ENCODE peak calls at places on chromosomes 4 and X, in nine cellular contexts. One of them, this sample, is unnamed.
A peak's percentile ranks its signal among the peaks of the same experiment; 100 is the strongest.

GRCh38 chr4:10998826-10999225 is 314.3 kb upstream of the CLNK start:
- DNase-seq in BJ: no peak
- DNase-seq in upper lobe of right lung: no peak
- DNase-seq in heart left ventricle: no peak
- DNase-seq in adipocyte: no peak
- DNase-seq in tibial nerve: no peak
- DNase-seq in brain microvascular endothelial cell: peak; percentile 52
- DNase-seq in sigmoid colon: no peak
- DNase-seq in WERI-Rb-1: no peak
- DNase-seq in this sample: no peak

GRCh38 chrX:7028246-7028645 is 119.3 kb upstream of the STS start:
- DNase-seq in sigmoid colon: no peak
- DNase-seq in heart left ventricle: peak; percentile 28
- DNase-seq in BJ: no peak
- DNase-seq in tibial nerve: no peak
- DNase-seq in brain microvascular endothelial cell: no peak
- DNase-seq in adipocyte: no peak
- DNase-seq in WERI-Rb-1: no peak
- DNase-seq in upper lobe of right lung: no peak
- DNase-seq in this sample: no peak

GRCh38 chr4:147924604-147925412 is 192.9 kb downstream of the ARHGAP10 start:
- DNase-seq in brain microvascular endothelial cell: peak; percentile 22
- DNase-seq in heart left ventricle: no peak
- DNase-seq in tibial nerve: no peak
- DNase-seq in adipocyte: peak; percentile 48
- DNase-seq in sigmoid colon: no peak
- DNase-seq in BJ: no peak
- DNase-seq in WERI-Rb-1: peak; percentile 60
- DNase-seq in upper lobe of right lung: no peak
- DNase-seq in this sample: peak; percentile 74

GRCh38 chr4:4417886-4418285 is 31.0 kb downstream of the NSG1 start:
- DNase-seq in upper lobe of right lung: peak; percentile 33
- DNase-seq in brain microvascular endothelial cell: no peak
- DNase-seq in tibial nerve: no peak
- DNase-seq in WERI-Rb-1: no peak
- DNase-seq in heart left ventricle: peak; percentile 6
- DNase-seq in sigmoid colon: peak; percentile 59
- DNase-seq in adipocyte: no peak
- DNase-seq in BJ: no peak
- DNase-seq in this sample: no peak

GRCh38 chrX:54208531-54208930 is 25.5 kb upstream of the FAM120C start:
- DNase-seq in brain microvascular endothelial cell: peak; percentile 70
- DNase-seq in adipocyte: peak; percentile 32
- DNase-seq in upper lobe of right lung: no peak
- DNase-seq in tibial nerve: no peak
- DNase-seq in heart left ventricle: no peak
- DNase-seq in BJ: no peak
- DNase-seq in WERI-Rb-1: no peak
- DNase-seq in sigmoid colon: no peak
- DNase-seq in this sample: no peak

GRCh38 chr4:81030617-81031388 is at the start of gene BMP3:
- DNase-seq in upper lobe of right lung: peak; percentile 83
- DNase-seq in adipocyte: peak; percentile 69
- DNase-seq in WERI-Rb-1: peak; percentile 54
- DNase-seq in sigmoid colon: peak; percentile 86
- DNase-seq in brain microvascular endothelial cell: no peak
- DNase-seq in heart left ventricle: no peak
- DNase-seq in BJ: no peak
- DNase-seq in tibial nerve: peak; percentile 15
- DNase-seq in this sample: peak; percentile 66

GRCh38 chrX:53284684-53285447 is 3.5 kb upstream of the IQSEC2 start:
- DNase-seq in adipocyte: peak; percentile 75
- DNase-seq in WERI-Rb-1: peak; percentile 66
- DNase-seq in sigmoid colon: peak; percentile 83
- DNase-seq in heart left ventricle: peak; percentile 74
- DNase-seq in tibial nerve: peak; percentile 38
- DNase-seq in upper lobe of right lung: peak; percentile 74
- DNase-seq in BJ: no peak
- DNase-seq in brain microvascular endothelial cell: peak; percentile 30
- DNase-seq in this sample: peak; percentile 88

GRCh38 chr4:7999695-8000094 is 60.0 kb upstream of the AFAP1 start:
- DNase-seq in BJ: no peak
- DNase-seq in brain microvascular endothelial cell: no peak
- DNase-seq in upper lobe of right lung: no peak
- DNase-seq in adipocyte: no peak
- DNase-seq in tibial nerve: no peak
- DNase-seq in heart left ventricle: no peak
- DNase-seq in WERI-Rb-1: no peak
- DNase-seq in sigmoid colon: no peak
- DNase-seq in this sample: no peak

GRCh38 chr4:112031712-112032328 is 113.4 kb upstream of the FAM241A start:
- DNase-seq in heart left ventricle: no peak
- DNase-seq in tibial nerve: peak; percentile 40
- DNase-seq in brain microvascular endothelial cell: peak; percentile 32
- DNase-seq in BJ: no peak
- DNase-seq in upper lobe of right lung: no peak
- DNase-seq in adipocyte: peak; percentile 81
- DNase-seq in sigmoid colon: no peak
- DNase-seq in WERI-Rb-1: peak; percentile 46
- DNase-seq in this sample: peak; percentile 41

DNA sequence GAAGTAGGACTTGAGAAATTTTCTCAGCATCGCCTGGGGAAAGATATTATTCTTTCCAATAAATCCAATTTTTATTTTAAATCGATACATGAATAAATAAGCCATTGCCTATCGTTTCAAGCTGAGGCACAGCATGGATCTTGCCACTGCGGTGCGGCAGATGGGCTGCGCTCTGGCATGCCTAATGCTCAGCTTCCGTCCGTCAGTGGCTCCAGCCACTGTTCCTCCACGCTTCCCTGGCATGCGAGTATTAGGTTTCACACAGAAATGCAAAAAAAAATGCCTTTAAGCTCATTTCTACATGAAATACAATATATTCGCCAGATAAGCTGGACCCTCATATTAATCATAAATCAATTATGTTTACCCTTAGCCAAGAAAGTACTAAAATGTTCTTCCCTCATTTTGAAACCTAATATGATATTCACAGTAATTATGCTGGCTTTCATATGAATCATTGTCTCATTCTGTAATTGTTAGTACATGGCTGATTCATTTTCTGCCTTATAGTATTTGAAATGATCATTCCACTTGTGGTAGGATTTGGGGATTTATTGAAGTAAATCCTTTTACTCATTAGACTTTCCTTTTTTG is 115.5 kb upstream of the FAM241A start:
- DNase-seq in sigmoid colon: no peak
- DNase-seq in tibial nerve: no peak
- DNase-seq in upper lobe of right lung: no peak
- DNase-seq in WERI-Rb-1: peak; percentile 46
- DNase-seq in brain microvascular endothelial cell: no peak
- DNase-seq in heart left ventricle: no peak
- DNase-seq in adipocyte: peak; percentile 43
- DNase-seq in BJ: no peak
- DNase-seq in this sample: no peak
- H3K4me3 ChIP-seq in sigmoid colon: no peak overlapping the region
- H3K4me3 ChIP-seq in tibial nerve: no peak overlapping the region
- H3K4me3 ChIP-seq in upper lobe of right lung: no peak overlapping the region
- H3K4me3 ChIP-seq in WERI-Rb-1: no peak overlapping the region
- H3K4me3 ChIP-seq in brain microvascular endothelial cell: no peak overlapping the region
- H3K4me3 ChIP-seq in heart left ventricle: no peak overlapping the region
- H3K4me3 ChIP-seq in adipocyte: no peak overlapping the region
- H3K4me3 ChIP-seq in BJ: no peak overlapping the region
- H3K4me3 ChIP-seq in this sample: no peak overlapping the region

GRCh38 chr4:121817701-121818100 is 6.0 kb downstream of the CCNA2 start:
- DNase-seq in WERI-Rb-1: no peak
- DNase-seq in BJ: no peak
- DNase-seq in adipocyte: no peak
- DNase-seq in tibial nerve: no peak
- DNase-seq in heart left ventricle: no peak
- DNase-seq in upper lobe of right lung: no peak
- DNase-seq in brain microvascular endothelial cell: no peak
- DNase-seq in sigmoid colon: no peak
- DNase-seq in this sample: no peak

GRCh38 chr4:121817006-121817405 is 6.7 kb downstream of the CCNA2 start:
- DNase-seq in tibial nerve: no peak
- DNase-seq in adipocyte: no peak
- DNase-seq in brain microvascular endothelial cell: no peak
- DNase-seq in heart left ventricle: no peak
- DNase-seq in BJ: no peak
- DNase-seq in sigmoid colon: no peak
- DNase-seq in upper lobe of right lung: no peak
- DNase-seq in WERI-Rb-1: no peak
- DNase-seq in this sample: no peak

GRCh38 chr4:121819216-121819980 is 4.3 kb downstream of the CCNA2 start:
- DNase-seq in tibial nerve: no peak
- DNase-seq in WERI-Rb-1: no peak
- DNase-seq in BJ: no peak
- DNase-seq in brain microvascular endothelial cell: no peak
- DNase-seq in adipocyte: no peak
- DNase-seq in sigmoid colon: no peak
- DNase-seq in heart left ventricle: no peak
- DNase-seq in upper lobe of right lung: no peak
- DNase-seq in this sample: no peak

GRCh38 chr4:121814756-121815155 is 8.9 kb downstream of the CCNA2 start:
- DNase-seq in sigmoid colon: no peak
- DNase-seq in tibial nerve: no peak
- DNase-seq in upper lobe of right lung: no peak
- DNase-seq in WERI-Rb-1: no peak
- DNase-seq in BJ: no peak
- DNase-seq in heart left ventricle: no peak
- DNase-seq in adipocyte: peak; percentile 20
- DNase-seq in brain microvascular endothelial cell: no peak
- DNase-seq in this sample: no peak

DNA sequence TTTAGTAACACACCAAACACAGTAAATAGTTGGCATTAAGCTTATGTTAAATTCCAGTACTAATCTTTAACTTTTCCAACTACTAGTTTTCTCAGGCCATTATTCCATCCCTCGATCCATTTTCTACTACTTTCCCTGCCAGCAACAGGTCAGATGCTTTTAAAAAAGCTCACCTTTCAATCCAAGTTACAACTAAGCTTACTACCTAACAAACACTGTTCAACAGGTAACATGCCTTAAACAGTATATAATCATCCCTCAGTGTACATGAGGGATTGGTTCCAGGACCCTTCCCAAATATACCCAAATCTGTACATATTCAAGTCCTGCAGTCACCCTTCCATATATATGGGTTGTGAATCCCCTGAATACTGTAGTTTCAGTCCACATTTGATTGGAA is 5.5 kb downstream of the CCNA2 start:
- DNase-seq in WERI-Rb-1: no peak
- DNase-seq in brain microvascular endothelial cell: no peak
- DNase-seq in adipocyte: no peak
- DNase-seq in heart left ventricle: no peak
- DNase-seq in upper lobe of right lung: no peak
- DNase-seq in sigmoid colon: no peak
- DNase-seq in tibial nerve: no peak
- DNase-seq in BJ: no peak
- DNase-seq in this sample: no peak
- H3K36me3 ChIP-seq in WERI-Rb-1: peaks cover 92% of the 10 kb centered on the region
- H3K36me3 ChIP-seq in brain microvascular endothelial cell: peaks cover 18% of the 10 kb centered on the region
- H3K36me3 ChIP-seq in adipocyte: peaks cover 53% of the 10 kb centered on the region
- H3K36me3 ChIP-seq in heart left ventricle: peaks cover 71% of the 10 kb centered on the region
- H3K36me3 ChIP-seq in upper lobe of right lung: peaks cover 54% of the 10 kb centered on the region
- H3K36me3 ChIP-seq in sigmoid colon: peaks cover 66% of the 10 kb centered on the region
- H3K36me3 ChIP-seq in tibial nerve: no peaks in the 10 kb centered on the region
- H3K36me3 ChIP-seq in BJ: peaks cover 3% of the 10 kb centered on the region
- H3K36me3 ChIP-seq in this sample: peaks cover 38% of the 10 kb centered on the region

GRCh38 chr4:185016946-185017797 is 1.1 kb upstream of the HELT start:
- DNase-seq in BJ: no peak
- DNase-seq in WERI-Rb-1: no peak
- DNase-seq in adipocyte: peak; percentile 39
- DNase-seq in upper lobe of right lung: no peak
- DNase-seq in heart left ventricle: no peak
- DNase-seq in brain microvascular endothelial cell: no peak
- DNase-seq in tibial nerve: no peak
- DNase-seq in sigmoid colon: no peak
- DNase-seq in this sample: peak; percentile 79

GRCh38 chr4:185018834-185019450 is 652 bp downstream of the HELT start:
- DNase-seq in tibial nerve: no peak
- DNase-seq in upper lobe of right lung: peak; percentile 73
- DNase-seq in adipocyte: no peak
- DNase-seq in BJ: no peak
- DNase-seq in heart left ventricle: no peak
- DNase-seq in sigmoid colon: no peak
- DNase-seq in WERI-Rb-1: no peak
- DNase-seq in brain microvascular endothelial cell: no peak
- DNase-seq in this sample: peak; percentile 72

GRCh38 chr4:185019451-185020292 is 1.4 kb downstream of the HELT start:
- DNase-seq in upper lobe of right lung: no peak
- DNase-seq in BJ: no peak
- DNase-seq in tibial nerve: no peak
- DNase-seq in WERI-Rb-1: no peak
- DNase-seq in adipocyte: no peak
- DNase-seq in sigmoid colon: no peak
- DNase-seq in brain microvascular endothelial cell: no peak
- DNase-seq in heart left ventricle: no peak
- DNase-seq in this sample: peak; percentile 83

GRCh38 chr4:185016101-185016940 is 2.0 kb upstream of the HELT start:
- DNase-seq in WERI-Rb-1: no peak
- DNase-seq in sigmoid colon: no peak
- DNase-seq in adipocyte: no peak
- DNase-seq in tibial nerve: no peak
- DNase-seq in BJ: no peak
- DNase-seq in heart left ventricle: no peak
- DNase-seq in upper lobe of right lung: no peak
- DNase-seq in brain microvascular endothelial cell: no peak
- DNase-seq in this sample: peak; percentile 64

DNA sequence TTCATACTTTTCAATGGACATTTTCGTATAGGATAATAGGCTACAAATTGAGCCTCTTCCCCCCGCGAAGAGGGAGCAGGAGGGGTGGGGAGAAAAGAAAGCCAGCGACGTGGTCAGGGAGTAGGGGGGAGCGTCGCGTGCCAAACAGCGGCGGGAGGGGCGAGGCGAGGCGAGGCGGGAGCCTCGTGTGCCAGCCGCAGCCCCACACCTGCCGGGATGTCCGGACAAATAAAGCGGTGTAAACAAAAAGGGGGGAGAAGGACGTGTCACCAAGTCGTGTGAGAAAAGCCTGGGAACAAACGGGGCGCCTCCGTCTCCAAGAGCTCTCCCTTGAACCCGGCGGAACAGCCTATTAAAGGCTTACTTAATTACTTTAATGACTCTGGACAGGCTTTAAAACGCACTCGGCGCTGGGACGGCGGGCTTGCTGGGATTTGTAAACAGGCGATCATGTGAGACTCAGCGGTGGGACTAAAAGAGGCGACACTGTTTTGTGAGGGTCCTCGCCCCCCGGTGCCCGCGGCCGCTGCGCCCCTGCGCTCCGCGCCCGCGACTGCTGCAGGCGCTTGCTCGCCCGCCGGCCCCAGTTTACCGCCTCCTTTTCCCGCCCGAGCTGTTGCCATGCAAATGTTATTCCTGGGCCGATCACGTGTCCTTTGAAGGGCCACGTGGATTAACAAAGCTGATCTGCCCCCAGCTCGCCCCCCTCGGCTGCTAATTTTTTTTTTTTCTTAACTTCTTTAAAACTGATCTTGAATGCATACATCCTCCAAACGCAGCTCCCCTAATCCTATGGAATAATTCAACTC is at the start of gene HELT:
- DNase-seq in upper lobe of right lung: no peak
- DNase-seq in heart left ventricle: no peak
- DNase-seq in adipocyte: no peak
- DNase-seq in sigmoid colon: no peak
- DNase-seq in brain microvascular endothelial cell: no peak
- DNase-seq in WERI-Rb-1: peak; percentile 74
- DNase-seq in tibial nerve: no peak
- DNase-seq in BJ: no peak
- DNase-seq in this sample: peak; percentile 79
- H3K4me3 ChIP-seq in upper lobe of right lung: no peak within 1 kb of the TSS
- H3K4me3 ChIP-seq in heart left ventricle: no peak within 1 kb of the TSS
- H3K4me3 ChIP-seq in adipocyte: no peak within 1 kb of the TSS
- H3K4me3 ChIP-seq in sigmoid colon: no peak within 1 kb of the TSS
- H3K4me3 ChIP-seq in brain microvascular endothelial cell: no peak within 1 kb of the TSS
- H3K4me3 ChIP-seq in WERI-Rb-1: peak within 1 kb of the TSS; percentile 42
- H3K4me3 ChIP-seq in tibial nerve: no peak within 1 kb of the TSS
- H3K4me3 ChIP-seq in BJ: no peak within 1 kb of the TSS
- H3K4me3 ChIP-seq in this sample: peak within 1 kb of the TSS; percentile 26

DNA sequence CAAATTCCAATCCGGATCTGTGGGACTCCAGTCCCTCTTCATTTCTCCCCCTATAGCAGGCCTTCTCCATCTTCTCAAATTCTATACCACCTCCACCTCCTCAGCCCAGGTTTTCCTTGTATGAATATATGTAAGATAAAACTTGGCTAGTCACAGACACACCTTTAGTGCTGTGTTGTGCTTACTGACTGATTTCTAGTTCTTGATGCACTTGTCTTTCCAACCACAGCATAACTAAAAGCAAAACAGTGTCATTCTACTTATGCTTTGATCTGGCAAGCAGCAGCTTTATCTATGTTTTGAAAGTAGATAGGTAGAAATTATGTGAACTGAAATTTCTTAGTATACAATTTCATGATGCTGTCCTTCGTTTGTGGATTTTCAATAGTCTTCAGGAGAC is 47.5 kb downstream of the CCNI start:
- DNase-seq in adipocyte: no peak
- DNase-seq in sigmoid colon: no peak
- DNase-seq in brain microvascular endothelial cell: no peak
- DNase-seq in heart left ventricle: no peak
- DNase-seq in upper lobe of right lung: no peak
- DNase-seq in tibial nerve: no peak
- DNase-seq in BJ: no peak
- DNase-seq in WERI-Rb-1: no peak
- DNase-seq in this sample: no peak
- H3K36me3 ChIP-seq in adipocyte: peaks cover 100% of the 10 kb centered on the region
- H3K36me3 ChIP-seq in sigmoid colon: peaks cover 82% of the 10 kb centered on the region
- H3K36me3 ChIP-seq in brain microvascular endothelial cell: peaks cover 93% of the 10 kb centered on the region
- H3K36me3 ChIP-seq in heart left ventricle: peaks cover 91% of the 10 kb centered on the region
- H3K36me3 ChIP-seq in upper lobe of right lung: peaks cover 85% of the 10 kb centered on the region
- H3K36me3 ChIP-seq in tibial nerve: no peaks in the 10 kb centered on the region
- H3K36me3 ChIP-seq in BJ: peaks cover 38% of the 10 kb centered on the region
- H3K36me3 ChIP-seq in WERI-Rb-1: peaks cover 25% of the 10 kb centered on the region
- H3K36me3 ChIP-seq in this sample: peaks cover 13% of the 10 kb centered on the region